ENCODE peak calls at places on chromosomes 6 and 20, in five cellular contexts. I is small intestine, L is H7, H is SJCRH30, M is thyroid gland. A is an unnamed sample. For H3K36me3, the result is how much of the 10 kb centered on the place peaks cover.

GRCh38 chr6:147930743-147931142 is 411.9 kb upstream of the SASH1 start:
- DNase-seq in H (no peak), M (no peak), L (no peak), I (no peak), A (no peak)

GRCh38 chr6:77450924-77451323 is 12.4 kb downstream of the HTR1B start:
- DNase-seq in L (no peak), H (no peak), I (no peak), M (no peak), A (no peak)

GRCh38 chr20:24840121-24840713 is 108.9 kb upstream of the CST7 start:
- DNase-seq in L (no peak), I (no peak), M (peak), H (no peak), A (no peak)

GRCh38 chr6:41503841-41504525 is 42.2 kb upstream of the FOXP4 start:
- DNase-seq in L (peak), M (peak), H (peak), I (no peak), A (no peak)

GRCh38 chr6:166106076-166106686 is 61.5 kb downstream of the TBXT start:
- DNase-seq in H (peak), M (peak), I (peak), L (peak), A (peak)

GRCh38 chr6:165922309-165922794 is 245.3 kb downstream of the TBXT start:
- DNase-seq in I (no peak), H (peak), M (no peak), L (no peak), A (no peak)

GRCh38 chr6:91098006-91098405 is 511.1 kb upstream of the MAP3K7 start:
- DNase-seq in I (peak), L (no peak), H (no peak), M (no peak), A (no peak)

GRCh38 chr6:148885154-148885870 is 138.5 kb downstream of the UST start:
- DNase-seq in I (no peak), H (no peak), M (no peak), L (no peak), A (no peak)

GRCh38 chr6:168292911-168293310 is 26.7 kb downstream of the DACT2 start:
- DNase-seq in H (no peak), M (no peak), L (no peak), I (no peak), A (no peak)

GRCh38 chr6:43579171-43579570 is 3.2 kb downstream of the POLH start:
- DNase-seq in H (no peak), I (no peak), M (peak), L (no peak), A (no peak)

GRCh38 chr6:43584892-43585570 is 9.0 kb downstream of the POLH start:
- DNase-seq in I (peak), M (no peak), H (no peak), L (no peak), A (no peak)

GRCh38 chr6:43588194-43588593 is 12.2 kb downstream of the POLH start:
- DNase-seq in M (no peak), H (no peak), I (no peak), L (no peak), A (no peak)

GRCh38 chr6:43578748-43579147 is 2.8 kb downstream of the POLH start:
- DNase-seq in L (no peak), I (no peak), M (no peak), H (no peak), A (no peak)

GRCh38 chr6:43582911-43583310 is 6.9 kb downstream of the POLH start:
- DNase-seq in L (no peak), I (no peak), H (no peak), M (no peak), A (no peak)
- H3K36me3 ChIP-seq in L (under half), I (under half), H (under half), M (under half), A (half or more)

GRCh38 chr6:152353440-152353839 is 283.7 kb downstream of the SYNE1 start:
- DNase-seq in I (no peak), M (no peak), L (no peak), H (no peak), A (no peak)
- H3K36me3 ChIP-seq in I (under half), M (half or more), L (under half), H (under half), A (under half)

GRCh38 chr6:122438975-122439374 is 32.6 kb downstream of the SERINC1 start:
- DNase-seq in H (no peak), M (no peak), L (no peak), I (no peak), A (no peak)
- H3K36me3 ChIP-seq in H (half or more), M (under half), L (under half), I (under half), A (half or more)

GRCh38 chr20:59022754-59023153 is 3.5 kb downstream of the TUBB1 start:
- DNase-seq in L (peak), M (no peak), H (no peak), I (no peak), A (no peak)

GRCh38 chr20:59023616-59024015 is 4.4 kb downstream of the TUBB1 start:
- DNase-seq in I (no peak), M (no peak), L (peak), H (no peak), A (no peak)

GRCh38 chr20:59025511-59025910 is 6.3 kb downstream of the TUBB1 start:
- DNase-seq in I (no peak), M (no peak), L (peak), H (no peak), A (no peak)

GRCh38 chr20:59025086-59025485 is 5.9 kb downstream of the TUBB1 start:
- DNase-seq in M (no peak), I (no peak), H (no peak), L (no peak), A (no peak)

DNA sequence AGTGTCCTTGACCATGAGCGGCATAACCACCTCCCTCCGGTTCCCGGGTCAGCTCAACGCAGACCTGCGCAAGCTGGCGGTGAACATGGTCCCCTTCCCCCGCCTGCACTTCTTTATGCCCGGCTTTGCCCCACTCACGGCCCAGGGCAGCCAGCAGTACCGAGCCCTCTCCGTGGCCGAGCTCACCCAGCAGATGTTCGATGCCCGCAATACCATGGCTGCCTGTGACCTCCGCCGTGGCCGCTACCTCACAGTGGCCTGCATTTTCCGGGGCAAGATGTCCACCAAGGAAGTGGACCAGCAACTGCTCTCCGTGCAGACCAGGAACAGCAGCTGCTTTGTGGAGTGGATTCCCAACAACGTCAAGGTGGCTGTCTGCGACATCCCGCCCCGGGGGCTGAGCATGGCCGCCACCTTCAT is 4.9 kb downstream of the TUBB1 start:
- DNase-seq in L (no peak), M (no peak), I (no peak), H (no peak), A (no peak)
- H3K36me3 ChIP-seq in L (under half), M (under half), I (under half), H (half or more), A (half or more)

GRCh38 chr6:89650579-89650978 is 12.0 kb upstream of the LYRM2 start:
- DNase-seq in I (no peak), H (no peak), L (no peak), M (no peak), A (no peak)
- H3K36me3 ChIP-seq in I (under half), H (half or more), L (half or more), M (half or more), A (half or more)

GRCh38 chr20:49646126-49646525 is 67.6 kb downstream of the B4GALT5 start:
- DNase-seq in M (no peak), I (no peak), L (no peak), H (no peak), A (no peak)

GRCh38 chr20:49644980-49645565 is 68.6 kb downstream of the B4GALT5 start:
- DNase-seq in H (no peak), I (no peak), L (no peak), M (no peak), A (no peak)

GRCh38 chr20:49646528-49646927 is 67.2 kb downstream of the B4GALT5 start:
- DNase-seq in I (no peak), L (no peak), M (no peak), H (no peak), A (no peak)

GRCh38 chr20:49642808-49643207 is 70.9 kb downstream of the B4GALT5 start:
- DNase-seq in I (no peak), H (no peak), L (no peak), M (no peak), A (no peak)

GRCh38 chr20:49641683-49642649 is 71.7 kb downstream of the B4GALT5 start:
- DNase-seq in L (no peak), H (no peak), M (peak), I (peak), A (peak)
- H3K36me3 ChIP-seq in L (under half), H (half or more), M (under half), I (under half), A (half or more)

GRCh38 chr6:73630401-73630800 is 23.4 kb downstream of the SLC17A5 start:
- DNase-seq in I (no peak), M (no peak), L (no peak), H (no peak), A (peak)

GRCh38 chr6:73636048-73636447 is 17.7 kb downstream of the SLC17A5 start:
- DNase-seq in L (no peak), H (no peak), M (no peak), I (no peak), A (no peak)

GRCh38 chr6:73637404-73637803 is 16.4 kb downstream of the SLC17A5 start:
- DNase-seq in H (no peak), L (no peak), M (peak), I (no peak), A (no peak)

GRCh38 chr6:73632346-73632745 is 21.4 kb downstream of the SLC17A5 start:
- DNase-seq in I (no peak), M (peak), H (no peak), L (no peak), A (no peak)

DNA sequence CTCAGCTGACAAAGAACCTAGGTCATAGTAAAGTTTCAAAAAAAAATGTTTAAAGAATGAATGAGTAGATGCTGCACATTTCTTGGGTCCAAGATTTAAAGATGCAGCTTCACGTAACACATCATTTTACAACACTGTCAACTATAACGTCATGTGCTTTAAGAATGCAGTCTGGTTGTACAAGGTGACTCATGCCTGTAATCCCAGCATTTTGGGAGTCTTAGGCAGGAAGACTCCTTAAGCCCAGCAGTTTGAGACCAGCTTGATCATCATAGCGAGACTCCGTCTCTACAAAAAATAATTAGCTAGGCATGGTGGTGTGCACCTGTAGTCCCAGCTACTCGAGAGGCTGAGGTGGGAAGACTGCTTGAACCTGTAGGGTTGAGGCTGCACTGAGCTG is 21.9 kb downstream of the SLC17A5 start:
- DNase-seq in H (no peak), I (no peak), L (no peak), M (no peak), A (no peak)
- H3K36me3 ChIP-seq in H (under half), I (under half), L (under half), M (under half), A (under half)

A was measured in WERI-Rb-1.